ENCODE peak calls at places on chromosomes 16 and 17, in four cellular contexts. A is MM.1S, I is AG04450, G is mucosa of gallbladder. J is an unnamed sample.
A peak's percentile ranks its signal among the peaks of the same experiment; 100 is the strongest.

GRCh38 chr16:28621756-28622155 is 11.9 kb upstream of the SULT1A1 start:
- DNase-seq in A (no peak), I (no peak), G (no peak), J (no peak)

GRCh38 chr17:18025596-18026407 is 13.2 kb downstream of the ATPAF2 start:
- DNase-seq in A (no peak), I (no peak), G (no peak), J (no peak)

GRCh38 chr17:3693829-3694231 is 2.1 kb downstream of the P2RX5 start:
- DNase-seq in A (peak; percentile 24), I (no peak), G (no peak), J (no peak)

GRCh38 chr17:83034525-83034924 is 44.9 kb upstream of the METRNL start:
- DNase-seq in A (no peak), I (no peak), G (no peak), J (peak; percentile 34)

GRCh38 chr16:69941251-69942098 is 9.7 kb upstream of the CLEC18A start:
- DNase-seq in A (no peak), I (no peak), G (no peak), J (no peak)

GRCh38 chr17:9809409-9809808 is 12.5 kb downstream of the GSG1L2 start:
- DNase-seq in A (no peak), I (no peak), G (no peak), J (no peak)

GRCh38 chr16:21613361-21613760 is 14.0 kb downstream of the METTL9 start:
- DNase-seq in A (no peak), I (no peak), G (no peak), J (no peak)

GRCh38 chr17:78933959-78934568 is 8.9 kb upstream of the TIMP2 start:
- DNase-seq in A (peak; percentile 46), I (peak; percentile 99), G (peak; percentile 94), J (peak; percentile 88)

GRCh38 chr17:66943484-66943883 is 21.0 kb upstream of the CACNG4 start:
- DNase-seq in A (no peak), I (no peak), G (no peak), J (no peak)

GRCh38 chr17:73155410-73156165 is 9.2 kb upstream of the SSTR2 start:
- DNase-seq in A (no peak), I (no peak), G (no peak), J (peak; percentile 66)

GRCh38 chr17:73043686-73044581 is 48.6 kb downstream of the SLC39A11 start:
- DNase-seq in A (no peak), I (peak; percentile 77), G (no peak), J (no peak)

GRCh38 chr17:83125515-83126274 is 46.3 kb downstream of the METRNL start:
- DNase-seq in A (no peak), I (no peak), G (no peak), J (no peak)

GRCh38 chr16:47052666-47053640 is 79.5 kb upstream of the DNAJA2 start:
- DNase-seq in A (no peak), I (no peak), G (no peak), J (no peak)

GRCh38 chr16:57775661-57776469 is 26.4 kb downstream of the KIFC3 start:
- DNase-seq in A (no peak), I (no peak), G (no peak), J (peak; percentile 92)

GRCh38 chr16:54432481-54433229 is 146.1 kb upstream of the IRX3 start:
- DNase-seq in A (no peak), I (no peak), G (no peak), J (no peak)

GRCh38 chr17:13086142-13086769 is 68.4 kb upstream of the ELAC2 start:
- DNase-seq in A (no peak), I (no peak), G (no peak), J (no peak)

GRCh38 chr16:4370570-4371480 is 823 bp upstream of the VASN start:
- DNase-seq in A (no peak), I (peak; percentile 65), G (peak; percentile 53), J (no peak)

GRCh38 chr17:76909971-76910760 is 42.0 kb downstream of the MGAT5B start:
- DNase-seq in A (peak; percentile 66), I (no peak), G (peak; percentile 53), J (peak; percentile 91)

GRCh38 chr16:87216824-87217205 is 100.4 kb downstream of the C16orf95 start:
- DNase-seq in A (no peak), I (no peak), G (no peak), J (no peak)

GRCh38 chr17:83051423-83052240 is 27.8 kb upstream of the METRNL start:
- DNase-seq in A (peak; percentile 92), I (peak; percentile 88), G (peak; percentile 97), J (peak; percentile 100)

GRCh38 chr17:59024916-59025315 is 81.8 kb downstream of the TRIM37 start:
- DNase-seq in A (no peak), I (no peak), G (no peak), J (no peak)

GRCh38 chr16:4489030-4489429 is 12.8 kb downstream of the HMOX2 start:
- DNase-seq in A (no peak), I (peak; percentile 50), G (no peak), J (no peak)

GRCh38 chr16:31063495-31063842 is 10.6 kb downstream of the ZNF668 start:
- DNase-seq in A (no peak), I (no peak), G (no peak), J (no peak)

GRCh38 chr16:19429271-19429670 is 11.6 kb downstream of the TMC5 start:
- DNase-seq in A (no peak), I (no peak), G (peak; percentile 81), J (no peak)

GRCh38 chr17:78953356-78954350 is 26.1 kb downstream of the LGALS3BP start:
- DNase-seq in A (no peak), I (no peak), G (no peak), J (peak; percentile 57)

GRCh38 chr16:65702707-65703402 is 581.0 kb upstream of the CDH11 start:
- DNase-seq in A (no peak), I (no peak), G (no peak), J (no peak)

GRCh38 chr17:81869221-81870154 is 1.6 kb downstream of the ARHGDIA start:
- DNase-seq in A (no peak), I (no peak), G (no peak), J (peak; percentile 88)

GRCh38 chr17:9256944-9257629 is 235.8 kb downstream of the NTN1 start:
- DNase-seq in A (no peak), I (no peak), G (no peak), J (no peak)

GRCh38 chr17:42017866-42018200 is 594 bp upstream of the DNAJC7 start:
- DNase-seq in A (no peak), I (no peak), G (no peak), J (no peak)

GRCh38 chr16:9401173-9401572 is 309.7 kb downstream of the HAPSTR1 start:
- DNase-seq in A (no peak), I (no peak), G (no peak), J (no peak)

GRCh38 chr16:53598513-53599266 is 95.7 kb upstream of the AKTIP start:
- DNase-seq in A (no peak), I (no peak), G (no peak), J (no peak)

GRCh38 chr16:15866451-15866850 is 9.6 kb upstream of the MYH11 start:
- DNase-seq in A (no peak), I (no peak), G (no peak), J (no peak)

GRCh38 chr16:67884-68789 is 4.3 kb downstream of the RHBDF1 start:
- DNase-seq in A (no peak), I (no peak), G (no peak), J (peak; percentile 69)

GRCh38 chr16:56336071-56336688 is 89.2 kb downstream of the AMFR start:
- DNase-seq in A (no peak), I (no peak), G (no peak), J (no peak)

GRCh38 chr17:31431098-31431794 is 39.8 kb downstream of the RAB11FIP4 start:
- DNase-seq in A (no peak), I (no peak), G (no peak), J (no peak)

GRCh38 chr16:72932050-72932449 is 115.9 kb downstream of the ZFHX3 start:
- DNase-seq in A (no peak), I (no peak), G (no peak), J (no peak)

GRCh38 chr16:923184-923583 is 47.6 kb downstream of the LMF1 start:
- DNase-seq in A (no peak), I (no peak), G (no peak), J (no peak)

GRCh38 chr17:28737316-28737715 is 6.5 kb upstream of the TRAF4 start:
- DNase-seq in A (no peak), I (no peak), G (no peak), J (no peak)

GRCh38 chr17:55710829-55711496 is 11.7 kb downstream of the TMEM100 start:
- DNase-seq in A (no peak), I (no peak), G (no peak), J (no peak)

GRCh38 chr17:75695141-75695829 is 26.0 kb upstream of the ITGB4 start:
- DNase-seq in A (no peak), I (no peak), G (no peak), J (peak; percentile 44)

J was measured in ecto neural progenitor cell.